ENCODE peak calls at places on chromosomes 1 and 21, in ten cellular contexts. I is suprapubic skin, F is breast epithelium, K is stomach, E is transverse colon, P is endothelial cell of umbilical vein, X is HepG2, V is esophagus muscularis mucosa, Z is GM12878, M is prostate gland. Q is an unnamed sample.

GRCh38 chr1:6674796-6675195 is 26.8 kb downstream of the DNAJC11 start:
- DNase-seq in I (no peak), F (no peak), K (no peak), E (no peak), P (no peak), X (no peak), V (no peak), Z (no peak), M (no peak), Q (no peak)

GRCh38 chr1:116316373-116316772 is 56.7 kb upstream of the ATP1A1 start:
- DNase-seq in I (no peak), F (no peak), K (no peak), E (no peak), P (no peak), X (peak; percentile 81), V (no peak), Z (no peak), M (no peak), Q (no peak)

GRCh38 chr1:117003253-117003875 is 1.8 kb downstream of the CD101 start:
- DNase-seq in I (no peak), F (no peak), K (no peak), E (no peak), P (no peak), X (no peak), V (no peak), Z (no peak), M (no peak), Q (no peak)

GRCh38 chr21:42433946-42434551 is 30.3 kb downstream of the UBASH3A start:
- DNase-seq in I (peak; percentile 21), F (no peak), K (peak; percentile 42), E (peak; percentile 47), P (no peak), X (no peak), V (no peak), Z (no peak), M (no peak), Q (peak; percentile 11)

GRCh38 chr1:219155140-219155539 is 18.5 kb upstream of the LYPLAL1 start:
- DNase-seq in I (no peak), F (no peak), K (no peak), E (no peak), P (no peak), X (no peak), V (no peak), Z (no peak), M (no peak), Q (no peak)

GRCh38 chr1:179809506-179810366 is 66.6 kb downstream of the FAM163A start:
- DNase-seq in I (no peak), F (no peak), K (peak; percentile 64), E (peak; percentile 59), P (peak; percentile 75), X (peak; percentile 60), V (no peak), Z (peak; percentile 26), M (peak; percentile 48), Q (peak; percentile 84)

GRCh38 chr1:151829352-151830046 is 2.1 kb downstream of the RORC start:
- DNase-seq in I (no peak), F (no peak), K (no peak), E (no peak), P (no peak), X (no peak), V (no peak), Z (no peak), M (no peak), Q (no peak)

GRCh38 chr1:31807273-31808048 is 8.4 kb downstream of the SPOCD1 start:
- DNase-seq in I (no peak), F (no peak), K (no peak), E (no peak), P (no peak), X (no peak), V (no peak), Z (no peak), M (no peak), Q (peak; percentile 30)

GRCh38 chr1:89200668-89201488 is 2.1 kb upstream of the GBP4 start:
- DNase-seq in I (no peak), F (no peak), K (no peak), E (no peak), P (peak; percentile 27), X (no peak), V (no peak), Z (peak; percentile 69), M (no peak), Q (no peak)

GRCh38 chr1:245942861-245943260 is 564.2 kb downstream of the SMYD3 start:
- DNase-seq in I (no peak), F (no peak), K (no peak), E (no peak), P (no peak), X (no peak), V (no peak), Z (no peak), M (no peak), Q (no peak)

GRCh38 chr1:25649041-25649440 is 32.5 kb downstream of the MAN1C1 start:
- DNase-seq in I (no peak), F (peak; percentile 1), K (no peak), E (no peak), P (no peak), X (no peak), V (peak; percentile 55), Z (no peak), M (no peak), Q (no peak)

GRCh38 chr1:35726814-35727433 is 8.2 kb upstream of the C1orf216 start:
- DNase-seq in I (no peak), F (no peak), K (peak; percentile 49), E (peak; percentile 41), P (peak; percentile 66), X (peak; percentile 53), V (no peak), Z (no peak), M (peak; percentile 50), Q (no peak)

GRCh38 chr1:19370453-19371170 is 58.5 kb downstream of the SLC66A1 start:
- DNase-seq in I (no peak), F (no peak), K (no peak), E (no peak), P (no peak), X (no peak), V (no peak), Z (no peak), M (no peak), Q (no peak)

GRCh38 chr1:40038693-40039092 is 1.8 kb upstream of the CAP1 start:
- DNase-seq in I (no peak), F (no peak), K (no peak), E (no peak), P (no peak), X (no peak), V (no peak), Z (no peak), M (no peak), Q (no peak)
- H3K4me3 ChIP-seq in I (no peak overlapping the region), F (no peak overlapping the region), K (no peak overlapping the region), E (peak overlapping the region; percentile 81), P (no peak overlapping the region), X (no peak overlapping the region), V (no peak overlapping the region), Z (peak overlapping the region; percentile 92), M (no peak overlapping the region), Q (no peak overlapping the region)

GRCh38 chr1:235012436-235013210 is 116.0 kb downstream of the TOMM20 start:
- DNase-seq in I (peak; percentile 40), F (no peak), K (no peak), E (no peak), P (peak; percentile 53), X (no peak), V (no peak), Z (no peak), M (no peak), Q (no peak)
- TF ChIP-seq POLR2AphosphoS5 in I (no peak), F (no peak), K (no peak), E (no peak), P (no peak), X (no peak), V (no peak), Z (peak; percentile 82), M (no peak), Q (no peak)

GRCh38 chr1:62436466-62437272 is at the start of gene USP1:
- DNase-seq in I (peak; percentile 100), F (peak; percentile 99), K (peak; percentile 95), E (peak; percentile 97), P (peak; percentile 100), X (peak; percentile 100), V (peak; percentile 99), Z (peak; percentile 99), M (no peak), Q (peak; percentile 98)

GRCh38 chr1:62435231-62436038 is 1.4 kb upstream of the USP1 start:
- DNase-seq in I (no peak), F (no peak), K (no peak), E (peak; percentile 19), P (no peak), X (no peak), V (no peak), Z (no peak), M (no peak), Q (peak; percentile 86)

GRCh38 chr1:62437273-62437945 is 560 bp downstream of the USP1 start:
- DNase-seq in I (peak; percentile 81), F (peak; percentile 51), K (no peak), E (no peak), P (no peak), X (no peak), V (no peak), Z (no peak), M (peak; percentile 49), Q (no peak)

GRCh38 chr1:62434612-62434994 is 2.2 kb upstream of the USP1 start:
- DNase-seq in I (no peak), F (no peak), K (no peak), E (no peak), P (no peak), X (no peak), V (no peak), Z (no peak), M (no peak), Q (peak; percentile 79)

GRCh38 chr1:62436039-62436465 is 797 bp upstream of the USP1 start:
- DNase-seq in I (no peak), F (no peak), K (peak; percentile 97), E (peak; percentile 97), P (no peak), X (no peak), V (peak; percentile 99), Z (no peak), M (peak; percentile 98), Q (peak; percentile 99)
- TF ChIP-seq POLR2A in I (peak; percentile 73), F (peak; percentile 96), K (no peak), E (peak; percentile 98), P (peak; percentile 98), X (peak; percentile 92), V (peak; percentile 72), Z (peak; percentile 97), M (peak; percentile 96), Q (peak; percentile 79)

DNA sequence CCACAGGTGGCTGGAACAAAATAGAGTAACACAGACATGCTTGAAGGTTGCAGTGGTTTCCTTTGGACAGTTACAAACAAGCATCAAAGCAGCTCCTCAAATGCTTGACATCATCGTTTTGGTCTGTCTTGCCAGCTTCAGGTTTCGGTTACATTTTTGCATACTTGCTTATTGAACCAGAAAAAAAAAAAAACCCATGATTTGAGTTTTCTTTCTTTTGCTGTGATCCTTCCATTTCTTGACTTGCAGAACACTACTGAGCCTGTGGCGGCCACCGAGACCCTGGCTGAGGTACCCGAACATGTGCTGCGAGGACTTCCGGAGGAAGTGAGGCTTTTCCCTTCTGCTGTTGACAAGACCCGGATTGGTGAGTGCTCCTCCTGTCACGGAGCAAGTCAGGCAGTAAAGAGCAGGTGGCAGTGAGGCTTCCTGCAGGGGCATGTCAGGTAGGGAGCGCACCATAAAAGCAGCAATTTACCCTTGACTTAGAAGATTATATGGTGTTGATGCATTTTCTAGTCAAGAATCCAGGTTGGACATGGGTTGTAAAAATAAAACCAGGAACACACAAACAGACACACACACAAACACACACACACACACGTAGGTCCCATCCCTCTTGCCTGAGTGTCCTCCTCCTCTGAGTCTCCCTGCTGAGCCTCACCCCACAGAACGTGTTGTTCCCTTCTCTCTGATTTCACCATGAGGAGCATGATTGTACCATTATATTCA is 30.9 kb downstream of the PRDM2 start:
- DNase-seq in I (no peak), F (peak; percentile 43), K (peak; percentile 50), E (peak; percentile 74), P (peak; percentile 20), X (no peak), V (no peak), Z (peak; percentile 94), M (peak; percentile 13), Q (peak; percentile 95)
- H3K4me3 ChIP-seq in I (peak overlapping the region; percentile 25), F (peak overlapping the region; percentile 11), K (no peak overlapping the region), E (peak overlapping the region; percentile 5), P (no peak overlapping the region), X (no peak overlapping the region), V (no peak overlapping the region), Z (peak overlapping the region; percentile 54), M (no peak overlapping the region), Q (no peak overlapping the region)

Q was measured in spleen.